ENCODE peak calls at places on chromosomes 2 and 18, in nine cellular contexts. One of them, this sample, is unnamed.

GRCh38 chr2:86223098-86223681 is 23.9 kb downstream of the MRPL35 start:
- DNase-seq in mucosa of descending colon: no peak
- DNase-seq in cardiac muscle cell: peak; percentile 66
- DNase-seq in CD4-positive, alpha-beta T cell: no peak
- DNase-seq in AG09309: no peak
- DNase-seq in endodermal cell: peak; percentile 66
- DNase-seq in AG04450: no peak
- DNase-seq in Peyer's patch: no peak
- DNase-seq in nephron progenitor cell: peak; percentile 25
- DNase-seq in this sample: no peak

GRCh38 chr2:56040834-56041233 is 117.3 kb upstream of the EFEMP1 start:
- DNase-seq in mucosa of descending colon: no peak
- DNase-seq in cardiac muscle cell: no peak
- DNase-seq in CD4-positive, alpha-beta T cell: no peak
- DNase-seq in AG09309: no peak
- DNase-seq in endodermal cell: no peak
- DNase-seq in AG04450: no peak
- DNase-seq in Peyer's patch: no peak
- DNase-seq in nephron progenitor cell: no peak
- DNase-seq in this sample: no peak

GRCh38 chr2:134079373-134079772 is 174.5 kb upstream of the MGAT5 start:
- DNase-seq in mucosa of descending colon: no peak
- DNase-seq in cardiac muscle cell: no peak
- DNase-seq in CD4-positive, alpha-beta T cell: no peak
- DNase-seq in AG09309: no peak
- DNase-seq in endodermal cell: no peak
- DNase-seq in AG04450: no peak
- DNase-seq in Peyer's patch: no peak
- DNase-seq in nephron progenitor cell: no peak
- DNase-seq in this sample: no peak

GRCh38 chr2:144474017-144474416 is 45.9 kb downstream of the ZEB2 start:
- DNase-seq in mucosa of descending colon: no peak
- DNase-seq in cardiac muscle cell: no peak
- DNase-seq in CD4-positive, alpha-beta T cell: no peak
- DNase-seq in AG09309: no peak
- DNase-seq in endodermal cell: no peak
- DNase-seq in AG04450: no peak
- DNase-seq in Peyer's patch: no peak
- DNase-seq in nephron progenitor cell: no peak
- DNase-seq in this sample: no peak

GRCh38 chr2:110157153-110157793 is 41.7 kb upstream of the MALL start:
- DNase-seq in mucosa of descending colon: no peak
- DNase-seq in cardiac muscle cell: peak; percentile 48
- DNase-seq in CD4-positive, alpha-beta T cell: no peak
- DNase-seq in AG09309: peak; percentile 50
- DNase-seq in endodermal cell: no peak
- DNase-seq in AG04450: peak; percentile 23
- DNase-seq in Peyer's patch: peak; percentile 74
- DNase-seq in nephron progenitor cell: peak; percentile 10
- DNase-seq in this sample: peak; percentile 49

GRCh38 chr18:55314031-55314430 is 274.0 kb downstream of the TCF4 start:
- DNase-seq in mucosa of descending colon: no peak
- DNase-seq in cardiac muscle cell: no peak
- DNase-seq in CD4-positive, alpha-beta T cell: no peak
- DNase-seq in AG09309: no peak
- DNase-seq in endodermal cell: no peak
- DNase-seq in AG04450: no peak
- DNase-seq in Peyer's patch: no peak
- DNase-seq in nephron progenitor cell: no peak
- DNase-seq in this sample: no peak

GRCh38 chr18:48754993-48755473 is 195.7 kb downstream of the SMAD7 start:
- DNase-seq in mucosa of descending colon: no peak
- DNase-seq in cardiac muscle cell: no peak
- DNase-seq in CD4-positive, alpha-beta T cell: no peak
- DNase-seq in AG09309: no peak
- DNase-seq in endodermal cell: no peak
- DNase-seq in AG04450: no peak
- DNase-seq in Peyer's patch: no peak
- DNase-seq in nephron progenitor cell: no peak
- DNase-seq in this sample: peak; percentile 77

GRCh38 chr2:57947398-57947797 is 99.2 kb upstream of the VRK2 start:
- DNase-seq in mucosa of descending colon: no peak
- DNase-seq in cardiac muscle cell: no peak
- DNase-seq in CD4-positive, alpha-beta T cell: no peak
- DNase-seq in AG09309: no peak
- DNase-seq in endodermal cell: no peak
- DNase-seq in AG04450: no peak
- DNase-seq in Peyer's patch: no peak
- DNase-seq in nephron progenitor cell: no peak
- DNase-seq in this sample: no peak

GRCh38 chr2:102114851-102115497 is 27.6 kb upstream of the IL1R1 start:
- DNase-seq in mucosa of descending colon: no peak
- DNase-seq in cardiac muscle cell: no peak
- DNase-seq in CD4-positive, alpha-beta T cell: no peak
- DNase-seq in AG09309: no peak
- DNase-seq in endodermal cell: no peak
- DNase-seq in AG04450: no peak
- DNase-seq in Peyer's patch: no peak
- DNase-seq in nephron progenitor cell: no peak
- DNase-seq in this sample: no peak

GRCh38 chr2:193668557-193669323 is 1474.0 kb upstream of the TMEFF2 start:
- DNase-seq in mucosa of descending colon: no peak
- DNase-seq in cardiac muscle cell: no peak
- DNase-seq in CD4-positive, alpha-beta T cell: no peak
- DNase-seq in AG09309: no peak
- DNase-seq in endodermal cell: no peak
- DNase-seq in AG04450: no peak
- DNase-seq in Peyer's patch: no peak
- DNase-seq in nephron progenitor cell: no peak
- DNase-seq in this sample: no peak

GRCh38 chr18:26005950-26006349 is 84.5 kb downstream of the SS18 start:
- DNase-seq in mucosa of descending colon: no peak
- DNase-seq in cardiac muscle cell: no peak
- DNase-seq in CD4-positive, alpha-beta T cell: no peak
- DNase-seq in AG09309: no peak
- DNase-seq in endodermal cell: no peak
- DNase-seq in AG04450: no peak
- DNase-seq in Peyer's patch: no peak
- DNase-seq in nephron progenitor cell: no peak
- DNase-seq in this sample: no peak

GRCh38 chr18:26004827-26005226 is 85.6 kb downstream of the SS18 start:
- DNase-seq in mucosa of descending colon: no peak
- DNase-seq in cardiac muscle cell: no peak
- DNase-seq in CD4-positive, alpha-beta T cell: no peak
- DNase-seq in AG09309: no peak
- DNase-seq in endodermal cell: no peak
- DNase-seq in AG04450: no peak
- DNase-seq in Peyer's patch: no peak
- DNase-seq in nephron progenitor cell: no peak
- DNase-seq in this sample: no peak

GRCh38 chr18:26003391-26003790 is 87.0 kb downstream of the SS18 start:
- DNase-seq in mucosa of descending colon: no peak
- DNase-seq in cardiac muscle cell: peak; percentile 33
- DNase-seq in CD4-positive, alpha-beta T cell: no peak
- DNase-seq in AG09309: no peak
- DNase-seq in endodermal cell: no peak
- DNase-seq in AG04450: no peak
- DNase-seq in Peyer's patch: no peak
- DNase-seq in nephron progenitor cell: no peak
- DNase-seq in this sample: no peak

GRCh38 chr18:26003817-26004216 is 86.6 kb downstream of the SS18 start:
- DNase-seq in mucosa of descending colon: no peak
- DNase-seq in cardiac muscle cell: no peak
- DNase-seq in CD4-positive, alpha-beta T cell: no peak
- DNase-seq in AG09309: no peak
- DNase-seq in endodermal cell: no peak
- DNase-seq in AG04450: no peak
- DNase-seq in Peyer's patch: no peak
- DNase-seq in nephron progenitor cell: no peak
- DNase-seq in this sample: no peak

GRCh38 chr18:26002375-26002774 is 88.0 kb downstream of the SS18 start:
- DNase-seq in mucosa of descending colon: no peak
- DNase-seq in cardiac muscle cell: no peak
- DNase-seq in CD4-positive, alpha-beta T cell: no peak
- DNase-seq in AG09309: no peak
- DNase-seq in endodermal cell: no peak
- DNase-seq in AG04450: no peak
- DNase-seq in Peyer's patch: no peak
- DNase-seq in nephron progenitor cell: no peak
- DNase-seq in this sample: no peak
- TF ChIP-seq CTCF in mucosa of descending colon: no peak
- TF ChIP-seq CTCF in cardiac muscle cell: no peak
- TF ChIP-seq CTCF in CD4-positive, alpha-beta T cell: no peak
- TF ChIP-seq CTCF in AG09309: no peak
- TF ChIP-seq CTCF in endodermal cell: no peak
- TF ChIP-seq CTCF in AG04450: no peak
- TF ChIP-seq CTCF in Peyer's patch: no peak
- TF ChIP-seq CTCF in nephron progenitor cell: no peak
- TF ChIP-seq CTCF in this sample: no peak

DNA sequence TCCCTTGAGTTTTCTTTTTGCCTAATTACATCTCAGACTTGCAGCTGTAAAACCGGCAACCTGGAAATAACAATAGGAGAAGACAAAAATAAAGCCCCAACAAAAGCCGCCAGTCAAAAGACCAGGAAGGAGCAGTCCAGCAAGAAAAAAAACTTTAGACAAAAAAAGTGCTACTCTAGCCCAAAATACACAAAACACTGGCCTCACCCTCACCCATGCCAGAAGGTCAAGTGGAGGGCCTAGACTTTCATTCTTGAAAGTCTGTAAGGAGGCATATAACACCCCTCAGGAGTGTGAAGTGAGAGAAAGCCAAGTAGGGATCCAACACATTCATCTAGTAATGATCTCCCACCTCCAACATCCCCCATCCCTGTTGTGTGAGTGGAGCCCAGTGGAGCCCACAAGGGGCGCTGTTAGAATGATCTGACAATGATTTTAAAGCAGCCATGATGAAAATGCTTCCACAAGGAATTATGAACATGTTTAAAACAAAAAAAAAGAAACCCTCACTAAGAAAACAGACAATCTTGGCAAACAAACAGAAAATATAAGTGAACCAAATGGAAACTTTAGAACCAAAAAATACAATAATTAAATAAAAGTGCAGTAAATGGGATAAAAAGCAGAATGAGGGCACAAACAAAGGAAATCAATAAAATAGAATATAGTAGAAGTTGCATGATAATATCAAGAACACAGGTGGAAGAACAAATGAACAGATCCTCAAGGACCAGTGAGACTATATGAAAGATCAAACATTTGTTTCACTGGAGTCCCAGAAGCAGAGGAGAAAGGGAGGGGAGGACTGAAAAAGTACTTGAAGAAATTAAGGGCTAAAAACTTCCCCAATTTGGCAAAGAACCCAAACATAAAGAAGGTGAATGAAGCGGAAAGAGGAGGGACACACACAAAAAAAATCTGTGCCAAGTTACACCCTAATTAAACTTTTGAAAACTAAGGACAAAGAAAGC is 23.9 kb downstream of the SESTD1 start:
- DNase-seq in mucosa of descending colon: no peak
- DNase-seq in cardiac muscle cell: no peak
- DNase-seq in CD4-positive, alpha-beta T cell: no peak
- DNase-seq in AG09309: no peak
- DNase-seq in endodermal cell: peak; percentile 73
- DNase-seq in AG04450: no peak
- DNase-seq in Peyer's patch: no peak
- DNase-seq in nephron progenitor cell: no peak
- DNase-seq in this sample: no peak
- TF ChIP-seq CTCF in mucosa of descending colon: no peak
- TF ChIP-seq CTCF in cardiac muscle cell: no peak
- TF ChIP-seq CTCF in CD4-positive, alpha-beta T cell: no peak
- TF ChIP-seq CTCF in AG09309: no peak
- TF ChIP-seq CTCF in endodermal cell: peak; percentile 75
- TF ChIP-seq CTCF in AG04450: no peak
- TF ChIP-seq CTCF in Peyer's patch: no peak
- TF ChIP-seq CTCF in nephron progenitor cell: no peak
- TF ChIP-seq CTCF in this sample: peak; percentile 5

DNA sequence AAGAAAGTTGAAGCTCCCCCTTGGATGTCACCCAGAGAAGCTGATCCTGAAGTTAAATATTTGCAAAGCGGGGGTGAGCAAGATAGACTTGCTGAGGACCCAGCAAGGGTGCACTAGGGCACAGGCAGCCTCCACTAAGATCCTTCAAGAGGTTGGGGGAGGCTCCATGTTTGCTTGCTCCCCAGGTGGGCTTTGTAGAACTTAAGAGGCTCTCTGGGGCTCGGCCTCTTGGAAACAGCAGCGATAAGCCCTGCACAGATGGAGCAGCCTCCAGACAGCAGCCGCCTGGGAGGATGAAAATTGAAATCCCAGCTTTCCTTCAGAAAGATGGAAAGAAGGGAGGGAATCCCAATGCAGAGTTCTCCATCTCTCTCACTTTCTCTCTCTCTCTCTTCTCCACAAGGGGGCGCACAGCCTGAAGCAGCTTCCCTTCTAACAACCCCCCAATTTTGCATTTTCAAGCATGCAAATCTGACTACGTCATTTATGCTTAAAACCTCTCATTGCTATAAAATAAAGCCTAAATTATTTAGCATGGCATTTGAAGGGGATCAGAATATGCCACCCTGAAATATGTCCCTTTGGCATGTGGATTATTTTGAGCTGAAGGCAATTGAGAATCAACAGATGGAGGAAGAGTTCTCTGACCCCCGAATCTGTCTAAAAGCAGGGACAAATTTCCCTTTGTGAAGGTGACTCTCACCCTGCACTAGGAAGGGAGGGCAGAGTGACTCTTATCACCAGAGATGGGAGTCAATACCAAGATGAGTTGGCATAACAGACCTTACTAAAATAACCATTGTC is 185.7 kb upstream of the KLHL29 start:
- DNase-seq in mucosa of descending colon: no peak
- DNase-seq in cardiac muscle cell: no peak
- DNase-seq in CD4-positive, alpha-beta T cell: no peak
- DNase-seq in AG09309: no peak
- DNase-seq in endodermal cell: peak; percentile 68
- DNase-seq in AG04450: no peak
- DNase-seq in Peyer's patch: no peak
- DNase-seq in nephron progenitor cell: peak; percentile 11
- DNase-seq in this sample: peak; percentile 23
- TF ChIP-seq CTCF in mucosa of descending colon: peak; percentile 11
- TF ChIP-seq CTCF in cardiac muscle cell: peak; percentile 69
- TF ChIP-seq CTCF in CD4-positive, alpha-beta T cell: peak; percentile 38
- TF ChIP-seq CTCF in AG09309: peak; percentile 57
- TF ChIP-seq CTCF in endodermal cell: peak; percentile 89
- TF ChIP-seq CTCF in AG04450: peak; percentile 71
- TF ChIP-seq CTCF in Peyer's patch: peak; percentile 29
- TF ChIP-seq CTCF in nephron progenitor cell: peak; percentile 38
- TF ChIP-seq CTCF in this sample: peak; percentile 65

DNA sequence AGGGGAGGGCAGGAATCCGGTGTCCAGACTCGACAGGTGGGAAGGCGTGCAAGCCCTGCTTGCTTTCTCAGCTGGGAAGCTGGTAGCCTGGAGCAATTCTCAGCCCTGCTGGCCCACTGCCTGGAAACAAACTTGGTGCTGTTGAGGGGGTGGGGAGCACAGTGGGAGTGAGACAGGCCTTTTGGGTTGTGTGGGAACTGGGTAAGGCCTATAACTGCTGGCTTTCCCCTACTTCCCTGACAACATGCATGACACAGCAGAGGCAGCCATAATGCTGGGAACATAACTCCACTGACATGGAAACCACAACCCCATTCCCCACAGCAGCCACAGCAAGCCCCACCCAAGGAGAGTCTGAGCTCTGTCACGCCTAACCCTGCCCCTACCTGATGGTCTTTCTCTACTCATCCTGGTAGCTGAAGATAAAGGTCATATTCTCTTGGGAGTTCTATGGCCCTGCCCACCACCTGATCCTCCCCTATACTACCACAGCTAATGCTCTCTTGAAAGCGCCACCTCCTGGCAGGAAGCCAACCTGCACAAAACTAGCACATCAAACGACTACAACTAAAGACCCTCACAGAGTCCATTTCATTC is 122.9 kb upstream of the ACVR1C start:
- DNase-seq in mucosa of descending colon: no peak
- DNase-seq in cardiac muscle cell: no peak
- DNase-seq in CD4-positive, alpha-beta T cell: no peak
- DNase-seq in AG09309: no peak
- DNase-seq in endodermal cell: peak; percentile 85
- DNase-seq in AG04450: no peak
- DNase-seq in Peyer's patch: peak; percentile 53
- DNase-seq in nephron progenitor cell: peak; percentile 6
- DNase-seq in this sample: no peak
- TF ChIP-seq CTCF in mucosa of descending colon: no peak
- TF ChIP-seq CTCF in cardiac muscle cell: no peak
- TF ChIP-seq CTCF in CD4-positive, alpha-beta T cell: no peak
- TF ChIP-seq CTCF in AG09309: peak; percentile 2
- TF ChIP-seq CTCF in endodermal cell: peak; percentile 82
- TF ChIP-seq CTCF in AG04450: no peak
- TF ChIP-seq CTCF in Peyer's patch: no peak
- TF ChIP-seq CTCF in nephron progenitor cell: no peak
- TF ChIP-seq CTCF in this sample: peak; percentile 43